ENCODE peak calls at places on chromosomes 3 and 15, in ten cellular contexts. One of them, this sample, is unnamed.

GRCh38 chr3:100297784-100298183 is 36.8 kb upstream of the NIT2 start:
- DNase-seq in upper lobe of right lung: no peak
- DNase-seq in left lung: no peak
- DNase-seq in GM23338: no peak
- DNase-seq in tibial nerve: no peak
- DNase-seq in CD8-positive, alpha-beta T cell: no peak
- DNase-seq in lower lobe of right lung: no peak
- DNase-seq in adrenal gland: no peak
- DNase-seq in cardiac muscle cell: no peak
- DNase-seq in psoas muscle: no peak
- DNase-seq in this sample: no peak

GRCh38 chr3:191648787-191649186 is 187.8 kb downstream of the PYDC2 start:
- DNase-seq in upper lobe of right lung: no peak
- DNase-seq in left lung: no peak
- DNase-seq in GM23338: no peak
- DNase-seq in tibial nerve: no peak
- DNase-seq in CD8-positive, alpha-beta T cell: no peak
- DNase-seq in lower lobe of right lung: no peak
- DNase-seq in adrenal gland: no peak
- DNase-seq in cardiac muscle cell: no peak
- DNase-seq in psoas muscle: no peak
- DNase-seq in this sample: no peak

GRCh38 chr15:81091889-81092558 is 42.0 kb upstream of the CFAP161 start:
- DNase-seq in upper lobe of right lung: no peak
- DNase-seq in left lung: no peak
- DNase-seq in GM23338: no peak
- DNase-seq in tibial nerve: no peak
- DNase-seq in CD8-positive, alpha-beta T cell: no peak
- DNase-seq in lower lobe of right lung: no peak
- DNase-seq in adrenal gland: peak; percentile 85
- DNase-seq in cardiac muscle cell: peak; percentile 71
- DNase-seq in psoas muscle: peak; percentile 39
- DNase-seq in this sample: no peak

GRCh38 chr3:17175187-17175839 is 290.6 kb downstream of the PLCL2 start:
- DNase-seq in upper lobe of right lung: no peak
- DNase-seq in left lung: no peak
- DNase-seq in GM23338: no peak
- DNase-seq in tibial nerve: no peak
- DNase-seq in CD8-positive, alpha-beta T cell: no peak
- DNase-seq in lower lobe of right lung: no peak
- DNase-seq in adrenal gland: no peak
- DNase-seq in cardiac muscle cell: peak; percentile 92
- DNase-seq in psoas muscle: no peak
- DNase-seq in this sample: no peak

GRCh38 chr3:56751056-56751455 is 50.7 kb downstream of the ARHGEF3 start:
- DNase-seq in upper lobe of right lung: no peak
- DNase-seq in left lung: no peak
- DNase-seq in GM23338: no peak
- DNase-seq in tibial nerve: no peak
- DNase-seq in CD8-positive, alpha-beta T cell: no peak
- DNase-seq in lower lobe of right lung: no peak
- DNase-seq in adrenal gland: no peak
- DNase-seq in cardiac muscle cell: no peak
- DNase-seq in psoas muscle: no peak
- DNase-seq in this sample: no peak

GRCh38 chr3:147002721-147003120 is 397.6 kb upstream of the PLSCR5 start:
- DNase-seq in upper lobe of right lung: no peak
- DNase-seq in left lung: no peak
- DNase-seq in GM23338: no peak
- DNase-seq in tibial nerve: no peak
- DNase-seq in CD8-positive, alpha-beta T cell: no peak
- DNase-seq in lower lobe of right lung: no peak
- DNase-seq in adrenal gland: no peak
- DNase-seq in cardiac muscle cell: no peak
- DNase-seq in psoas muscle: no peak
- DNase-seq in this sample: no peak

GRCh38 chr3:159988617-159989251 is at the start of gene IL12A:
- DNase-seq in upper lobe of right lung: peak; percentile 92
- DNase-seq in left lung: peak; percentile 95
- DNase-seq in GM23338: peak; percentile 86
- DNase-seq in tibial nerve: peak; percentile 34
- DNase-seq in CD8-positive, alpha-beta T cell: peak; percentile 84
- DNase-seq in lower lobe of right lung: peak; percentile 88
- DNase-seq in adrenal gland: peak; percentile 83
- DNase-seq in cardiac muscle cell: peak; percentile 80
- DNase-seq in psoas muscle: peak; percentile 80
- DNase-seq in this sample: peak; percentile 71

GRCh38 chr15:80636675-80637074 is 58.4 kb upstream of the ABHD17C start:
- DNase-seq in upper lobe of right lung: no peak
- DNase-seq in left lung: no peak
- DNase-seq in GM23338: peak; percentile 82
- DNase-seq in tibial nerve: no peak
- DNase-seq in CD8-positive, alpha-beta T cell: no peak
- DNase-seq in lower lobe of right lung: no peak
- DNase-seq in adrenal gland: no peak
- DNase-seq in cardiac muscle cell: no peak
- DNase-seq in psoas muscle: no peak
- DNase-seq in this sample: no peak

GRCh38 chr15:31382693-31383005 is 56.0 kb downstream of the KLF13 start:
- DNase-seq in upper lobe of right lung: no peak
- DNase-seq in left lung: no peak
- DNase-seq in GM23338: no peak
- DNase-seq in tibial nerve: no peak
- DNase-seq in CD8-positive, alpha-beta T cell: no peak
- DNase-seq in lower lobe of right lung: no peak
- DNase-seq in adrenal gland: no peak
- DNase-seq in cardiac muscle cell: no peak
- DNase-seq in psoas muscle: no peak
- DNase-seq in this sample: no peak

GRCh38 chr15:69906256-69907185 is 191.2 kb downstream of the TLE3 start:
- DNase-seq in upper lobe of right lung: no peak
- DNase-seq in left lung: no peak
- DNase-seq in GM23338: no peak
- DNase-seq in tibial nerve: no peak
- DNase-seq in CD8-positive, alpha-beta T cell: no peak
- DNase-seq in lower lobe of right lung: no peak
- DNase-seq in adrenal gland: no peak
- DNase-seq in cardiac muscle cell: no peak
- DNase-seq in psoas muscle: no peak
- DNase-seq in this sample: no peak

DNA sequence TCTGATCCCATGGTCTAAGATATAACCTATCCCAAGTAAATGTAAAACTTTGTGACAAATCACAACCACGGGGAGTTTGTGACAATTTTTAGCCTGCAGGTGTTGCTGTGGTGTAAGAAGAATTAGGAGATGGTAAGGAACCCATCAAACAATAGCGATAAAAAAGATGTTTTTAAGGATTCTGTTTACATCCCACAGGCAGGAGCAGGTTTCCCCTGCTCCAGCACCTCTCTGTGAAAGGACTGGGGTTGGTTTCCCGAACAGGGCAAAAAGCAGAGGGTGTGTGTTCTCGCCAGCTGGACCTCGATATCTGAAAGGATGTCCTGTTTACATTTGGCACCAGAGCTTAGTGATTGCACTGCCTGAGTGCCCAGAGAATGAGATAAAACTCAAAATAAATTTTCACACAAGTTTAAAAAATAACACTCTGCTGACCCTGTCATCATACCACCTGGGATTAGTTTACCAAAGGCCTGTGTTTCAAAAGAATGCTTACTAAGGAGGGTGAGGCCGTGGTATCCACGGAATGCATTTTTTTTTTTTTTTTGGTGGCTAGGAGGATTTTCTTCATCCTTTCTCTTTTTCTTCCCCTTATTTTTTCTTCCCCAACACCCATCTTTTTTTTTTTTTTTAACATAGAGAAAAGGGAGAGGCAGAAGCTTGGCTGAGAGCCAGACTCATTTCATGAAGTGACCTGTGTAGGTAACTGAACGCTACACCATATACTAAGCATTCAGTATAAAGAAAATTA is 151.8 kb upstream of the DPH6 start:
- DNase-seq in upper lobe of right lung: no peak
- DNase-seq in left lung: no peak
- DNase-seq in GM23338: peak; percentile 45
- DNase-seq in tibial nerve: no peak
- DNase-seq in CD8-positive, alpha-beta T cell: no peak
- DNase-seq in lower lobe of right lung: no peak
- DNase-seq in adrenal gland: peak; percentile 60
- DNase-seq in cardiac muscle cell: peak; percentile 70
- DNase-seq in psoas muscle: no peak
- DNase-seq in this sample: no peak
- TF ChIP-seq CTCF in upper lobe of right lung: peak; percentile 13
- TF ChIP-seq CTCF in left lung: no peak
- TF ChIP-seq CTCF in GM23338: peak; percentile 51
- TF ChIP-seq CTCF in tibial nerve: no peak
- TF ChIP-seq CTCF in CD8-positive, alpha-beta T cell: no peak
- TF ChIP-seq CTCF in lower lobe of right lung: no peak
- TF ChIP-seq CTCF in adrenal gland: no peak
- TF ChIP-seq CTCF in cardiac muscle cell: no peak
- TF ChIP-seq CTCF in psoas muscle: no peak
- TF ChIP-seq CTCF in this sample: peak; percentile 41

DNA sequence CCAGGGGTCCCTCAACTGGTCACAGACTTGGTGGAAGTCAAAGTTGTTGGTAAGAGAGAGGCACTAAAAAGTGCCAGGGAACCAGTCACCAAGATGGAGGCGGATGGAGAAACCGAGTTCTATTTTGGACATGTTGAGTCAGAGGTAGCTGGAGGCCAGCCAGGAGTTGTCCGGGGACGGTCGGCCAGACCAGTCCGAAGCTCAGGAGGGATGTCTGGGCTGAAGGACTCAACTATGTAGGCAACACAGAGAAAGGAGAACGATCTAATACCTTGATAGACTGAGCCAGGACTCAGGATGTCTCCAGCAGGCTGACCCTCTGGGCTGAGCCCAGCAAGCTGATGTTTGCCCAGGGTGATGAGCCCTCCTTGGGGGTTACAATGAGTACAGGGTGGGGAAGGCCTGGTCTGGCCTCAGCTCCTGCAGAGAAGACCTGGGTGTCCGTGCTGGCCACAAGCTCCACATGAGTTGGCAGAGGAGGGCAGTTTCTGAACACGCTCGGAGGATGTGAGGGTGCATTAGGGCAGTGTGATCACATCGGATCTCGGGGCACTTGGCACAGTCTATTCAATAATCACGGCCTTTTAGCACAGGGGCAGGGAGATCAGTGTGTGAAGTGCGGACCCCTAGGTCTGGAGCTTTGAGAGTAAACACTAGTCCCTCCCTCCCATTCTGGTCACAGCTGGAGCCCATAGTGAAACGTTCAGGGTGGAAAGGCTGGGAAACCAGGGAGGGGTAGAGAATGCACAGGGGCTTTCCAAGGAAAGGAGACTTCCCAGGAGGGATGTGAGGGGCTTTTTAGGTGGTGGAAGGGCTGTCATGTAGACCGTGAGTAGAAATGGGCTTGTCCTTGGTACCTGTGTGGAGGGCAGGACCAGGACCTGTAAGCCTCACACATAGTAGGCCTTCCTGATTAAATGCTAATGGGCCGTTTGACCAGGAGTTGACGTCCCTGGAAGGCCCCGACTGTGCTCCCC is 111.9 kb downstream of the ETFA start:
- DNase-seq in upper lobe of right lung: peak; percentile 36
- DNase-seq in left lung: no peak
- DNase-seq in GM23338: no peak
- DNase-seq in tibial nerve: no peak
- DNase-seq in CD8-positive, alpha-beta T cell: no peak
- DNase-seq in lower lobe of right lung: no peak
- DNase-seq in adrenal gland: peak; percentile 93
- DNase-seq in cardiac muscle cell: peak; percentile 88
- DNase-seq in psoas muscle: peak; percentile 88
- DNase-seq in this sample: peak; percentile 84
- H3K27ac ChIP-seq in upper lobe of right lung: no peak overlapping the region
- H3K27ac ChIP-seq in left lung: no peak overlapping the region
- H3K27ac ChIP-seq in GM23338: no peak overlapping the region
- H3K27ac ChIP-seq in tibial nerve: no peak overlapping the region
- H3K27ac ChIP-seq in CD8-positive, alpha-beta T cell: no peak overlapping the region
- H3K27ac ChIP-seq in lower lobe of right lung: no peak overlapping the region
- H3K27ac ChIP-seq in adrenal gland: no peak overlapping the region
- H3K27ac ChIP-seq in cardiac muscle cell: no peak overlapping the region
- H3K27ac ChIP-seq in psoas muscle: peak overlapping the region; percentile 82
- H3K27ac ChIP-seq in this sample: peak overlapping the region; percentile 46

GRCh38 chr3:125054436-125055164 is 1.2 kb downstream of the HEG1 start:
- DNase-seq in upper lobe of right lung: no peak
- DNase-seq in left lung: no peak
- DNase-seq in GM23338: peak; percentile 52
- DNase-seq in tibial nerve: no peak
- DNase-seq in CD8-positive, alpha-beta T cell: peak; percentile 18
- DNase-seq in lower lobe of right lung: no peak
- DNase-seq in adrenal gland: peak; percentile 67
- DNase-seq in cardiac muscle cell: peak; percentile 68
- DNase-seq in psoas muscle: no peak
- DNase-seq in this sample: no peak
- H3K4me1 ChIP-seq in upper lobe of right lung: peaks cover 55% of the 10 kb centered on the region
- H3K4me1 ChIP-seq in left lung: peaks cover 39% of the 10 kb centered on the region
- H3K4me1 ChIP-seq in GM23338: peaks cover 60% of the 10 kb centered on the region
- H3K4me1 ChIP-seq in tibial nerve: peaks cover 26% of the 10 kb centered on the region
- H3K4me1 ChIP-seq in CD8-positive, alpha-beta T cell: peaks cover 46% of the 10 kb centered on the region
- H3K4me1 ChIP-seq in lower lobe of right lung: peaks cover 66% of the 10 kb centered on the region
- H3K4me1 ChIP-seq in adrenal gland: peaks cover 50% of the 10 kb centered on the region
- H3K4me1 ChIP-seq in cardiac muscle cell: peaks cover 48% of the 10 kb centered on the region
- H3K4me1 ChIP-seq in psoas muscle: peaks cover 59% of the 10 kb centered on the region
- H3K4me1 ChIP-seq in this sample: no peaks in the 10 kb centered on the region

GRCh38 chr3:107508331-107508730 is 14.4 kb upstream of the BBX start:
- DNase-seq in upper lobe of right lung: no peak
- DNase-seq in left lung: no peak
- DNase-seq in GM23338: no peak
- DNase-seq in tibial nerve: no peak
- DNase-seq in CD8-positive, alpha-beta T cell: no peak
- DNase-seq in lower lobe of right lung: no peak
- DNase-seq in adrenal gland: no peak
- DNase-seq in cardiac muscle cell: no peak
- DNase-seq in psoas muscle: no peak
- DNase-seq in this sample: no peak

GRCh38 chr3:107516475-107516874 is 6.3 kb upstream of the BBX start:
- DNase-seq in upper lobe of right lung: no peak
- DNase-seq in left lung: no peak
- DNase-seq in GM23338: no peak
- DNase-seq in tibial nerve: no peak
- DNase-seq in CD8-positive, alpha-beta T cell: no peak
- DNase-seq in lower lobe of right lung: no peak
- DNase-seq in adrenal gland: no peak
- DNase-seq in cardiac muscle cell: no peak
- DNase-seq in psoas muscle: no peak
- DNase-seq in this sample: no peak

GRCh38 chr3:107506458-107506857 is 16.3 kb upstream of the BBX start:
- DNase-seq in upper lobe of right lung: no peak
- DNase-seq in left lung: no peak
- DNase-seq in GM23338: no peak
- DNase-seq in tibial nerve: no peak
- DNase-seq in CD8-positive, alpha-beta T cell: no peak
- DNase-seq in lower lobe of right lung: no peak
- DNase-seq in adrenal gland: no peak
- DNase-seq in cardiac muscle cell: peak; percentile 15
- DNase-seq in psoas muscle: no peak
- DNase-seq in this sample: no peak

GRCh38 chr3:107514453-107514852 is 8.3 kb upstream of the BBX start:
- DNase-seq in upper lobe of right lung: no peak
- DNase-seq in left lung: no peak
- DNase-seq in GM23338: peak; percentile 8
- DNase-seq in tibial nerve: no peak
- DNase-seq in CD8-positive, alpha-beta T cell: no peak
- DNase-seq in lower lobe of right lung: no peak
- DNase-seq in adrenal gland: no peak
- DNase-seq in cardiac muscle cell: no peak
- DNase-seq in psoas muscle: no peak
- DNase-seq in this sample: no peak

GRCh38 chr3:107512108-107512507 is 10.7 kb upstream of the BBX start:
- DNase-seq in upper lobe of right lung: no peak
- DNase-seq in left lung: no peak
- DNase-seq in GM23338: peak; percentile 22
- DNase-seq in tibial nerve: no peak
- DNase-seq in CD8-positive, alpha-beta T cell: no peak
- DNase-seq in lower lobe of right lung: no peak
- DNase-seq in adrenal gland: no peak
- DNase-seq in cardiac muscle cell: no peak
- DNase-seq in psoas muscle: no peak
- DNase-seq in this sample: no peak
- TF ChIP-seq CTCF in upper lobe of right lung: no peak
- TF ChIP-seq CTCF in left lung: no peak
- TF ChIP-seq CTCF in GM23338: peak; percentile 54
- TF ChIP-seq CTCF in tibial nerve: no peak
- TF ChIP-seq CTCF in CD8-positive, alpha-beta T cell: no peak
- TF ChIP-seq CTCF in lower lobe of right lung: no peak
- TF ChIP-seq CTCF in adrenal gland: no peak
- TF ChIP-seq CTCF in cardiac muscle cell: peak; percentile 8
- TF ChIP-seq CTCF in psoas muscle: no peak
- TF ChIP-seq CTCF in this sample: no peak

This sample was measured in right atrium auricular region.